ENCODE peak calls at places on chromosomes 2 and 18, in four cellular contexts. L is A549, A is GM12878, R is K562. T is an unnamed sample.

GRCh38 chr18:67973916-67974315 is 457.4 kb upstream of the DSEL start:
- DNase-seq in L (no peak), R (no peak), A (no peak), T (no peak)

GRCh38 chr2:118983133-118983532 is 41.1 kb downstream of the MARCO start:
- DNase-seq in A (no peak), L (no peak), R (no peak), T (no peak)

GRCh38 chr18:60554961-60555360 is 182.4 kb upstream of the MC4R start:
- DNase-seq in L (no peak), A (no peak), R (no peak), T (no peak)

GRCh38 chr2:28635251-28635650 is 116.4 kb upstream of the PPP1CB start:
- DNase-seq in R (no peak), L (no peak), A (no peak), T (peak)

GRCh38 chr2:29910465-29910864 is 10.9 kb downstream of the ALK start:
- DNase-seq in L (no peak), R (no peak), A (no peak), T (no peak)

GRCh38 chr2:218878941-218879761 is 1.5 kb upstream of the WNT10A start:
- DNase-seq in R (no peak), A (no peak), L (no peak), T (no peak)

GRCh38 chr2:8169443-8169842 is 512.4 kb upstream of the ID2 start:
- DNase-seq in A (no peak), R (no peak), L (no peak), T (peak)

GRCh38 chr2:109322111-109322510 is 193.1 kb downstream of the SH3RF3 start:
- DNase-seq in L (no peak), R (no peak), A (no peak), T (peak)

GRCh38 chr2:169828141-169828811 is 1.0 kb downstream of the UBR3 start:
- DNase-seq in L (no peak), R (peak), A (peak), T (peak)

GRCh38 chr18:36127866-36128845 is 984 bp downstream of the SLC39A6 start:
- DNase-seq in R (peak), A (no peak), L (no peak), T (peak)

GRCh38 chr2:224029876-224030275 is 9.2 kb downstream of the SERPINE2 start:
- DNase-seq in R (no peak), A (no peak), L (no peak), T (no peak)

GRCh38 chr2:225340923-225341322 is 58.6 kb upstream of the NYAP2 start:
- DNase-seq in A (no peak), R (no peak), L (no peak), T (no peak)

GRCh38 chr2:65076345-65076710 is 20.1 kb downstream of the CEP68 start:
- DNase-seq in A (no peak), L (no peak), R (no peak), T (peak)

GRCh38 chr2:237736783-237737182 is 61.8 kb upstream of the RBM44 start:
- DNase-seq in A (no peak), R (no peak), L (no peak), T (no peak)

GRCh38 chr2:213475433-213475832 is 191.2 kb downstream of the SPAG16 start:
- DNase-seq in R (no peak), A (no peak), L (no peak), T (no peak)

GRCh38 chr2:20145497-20146193 is 79.3 kb downstream of the SDC1 start:
- DNase-seq in R (peak), L (no peak), A (peak), T (no peak)

GRCh38 chr2:222709191-222709891 is 37.9 kb downstream of the MOGAT1 start:
- DNase-seq in L (peak), R (peak), A (no peak), T (peak)

GRCh38 chr2:127000937-127001336 is 102.2 kb downstream of the TEX51 start:
- DNase-seq in A (peak), R (no peak), L (no peak), T (no peak)

GRCh38 chr18:44742741-44743311 is 62.1 kb downstream of the SETBP1 start:
- DNase-seq in R (no peak), A (no peak), L (no peak), T (no peak)

GRCh38 chr2:227717687-227718567 is at the start of gene SLC19A3:
- DNase-seq in L (peak), A (no peak), R (peak), T (peak)

GRCh38 chr2:12764075-12764722 is 47.5 kb downstream of the TRIB2 start:
- DNase-seq in L (no peak), A (no peak), R (no peak), T (peak)

GRCh38 chr2:12766421-12766879 is 49.7 kb downstream of the TRIB2 start:
- DNase-seq in A (no peak), R (no peak), L (no peak), T (no peak)

GRCh38 chr2:86045541-86045940 is 60.1 kb downstream of the POLR1A start:
- DNase-seq in R (no peak), A (no peak), L (no peak), T (peak)

DNA sequence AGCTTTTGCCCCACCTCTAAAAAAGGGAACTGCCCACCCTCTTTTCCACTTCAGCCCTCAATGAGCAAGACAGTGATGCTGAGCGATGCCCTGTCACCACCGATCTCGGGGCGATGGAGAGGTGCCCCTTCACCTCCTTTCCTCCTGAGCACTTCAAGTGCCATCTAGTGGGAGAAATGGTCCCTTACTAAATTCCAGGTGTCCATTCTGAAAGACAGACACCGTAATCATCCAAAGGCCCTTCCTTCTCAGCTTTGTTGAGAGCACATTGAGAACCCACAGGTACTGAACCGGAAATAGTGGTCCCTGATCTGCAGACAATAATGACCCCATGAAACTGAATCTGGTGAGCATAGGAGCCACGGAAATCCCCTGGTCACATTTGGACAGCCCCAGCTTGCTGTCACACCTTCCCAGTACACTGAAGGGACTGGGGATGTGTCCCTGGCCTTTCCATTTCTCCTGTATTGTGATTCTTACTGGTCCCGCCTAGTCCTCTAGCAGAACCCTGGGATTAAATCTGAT is 38.5 kb downstream of the KCTD18 start:
- DNase-seq in L (peak), A (peak), R (no peak), T (peak)
- H3K4me2 ChIP-seq in L (no peak), A (peak), R (no peak), T (no peak)

GRCh38 chr2:71454221-71455010 is 1.1 kb downstream of the DYSF start:
- DNase-seq in L (no peak), A (no peak), R (peak), T (no peak)
- H3K4me3 ChIP-seq in L (no peak), A (no peak), R (peak), T (peak)

GRCh38 chr2:172357442-172357841 is 69.9 kb upstream of the ITGA6 start:
- DNase-seq in R (no peak), A (no peak), L (no peak), T (no peak)

GRCh38 chr2:172364261-172364660 is 63.1 kb upstream of the ITGA6 start:
- DNase-seq in A (no peak), L (no peak), R (no peak), T (no peak)

GRCh38 chr2:172358784-172359556 is 68.4 kb upstream of the ITGA6 start:
- DNase-seq in R (no peak), L (no peak), A (no peak), T (no peak)

GRCh38 chr2:172361360-172361759 is 66.0 kb upstream of the ITGA6 start:
- DNase-seq in R (no peak), L (no peak), A (no peak), T (no peak)
- TF ChIP-seq MYC in R (no peak), L (no peak), A (no peak), T (no peak)

GRCh38 chr18:56873441-56874140 is 222.4 kb downstream of the WDR7 start:
- DNase-seq in A (no peak), L (no peak), R (no peak), T (peak)
- H3K4me2 ChIP-seq in A (no peak), L (no peak), R (no peak), T (peak)

DNA sequence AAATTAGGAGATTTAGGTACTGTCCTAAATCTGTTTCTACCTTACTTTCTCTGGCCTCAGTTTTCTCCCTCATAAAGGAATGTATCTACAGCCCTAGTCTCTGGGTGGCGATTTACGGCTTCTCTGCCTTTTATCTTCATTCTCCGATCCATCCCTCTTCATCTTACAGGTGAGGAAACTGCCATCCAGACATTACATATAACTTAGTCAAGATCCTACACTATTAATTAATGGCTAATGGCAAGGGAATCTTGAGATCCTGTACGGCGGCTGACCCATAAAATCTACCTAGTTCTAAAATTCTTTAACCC is 386 bp upstream of the YIPF4 start:
- DNase-seq in L (no peak), A (no peak), R (no peak), T (no peak)
- H3K4me3 ChIP-seq in L (peak), A (peak), R (peak), T (peak)

GRCh38 chr2:9807555-9808305 is 35.5 kb upstream of the TAF1B start:
- DNase-seq in R (no peak), L (no peak), A (no peak), T (no peak)

GRCh38 chr2:9807056-9807455 is 36.2 kb upstream of the TAF1B start:
- DNase-seq in L (no peak), R (no peak), A (no peak), T (no peak)

GRCh38 chr2:9806298-9806610 is 37.0 kb upstream of the TAF1B start:
- DNase-seq in R (no peak), L (no peak), A (no peak), T (no peak)

GRCh38 chr2:9805435-9806297 is 37.6 kb upstream of the TAF1B start:
- DNase-seq in L (no peak), A (no peak), R (no peak), T (no peak)

DNA sequence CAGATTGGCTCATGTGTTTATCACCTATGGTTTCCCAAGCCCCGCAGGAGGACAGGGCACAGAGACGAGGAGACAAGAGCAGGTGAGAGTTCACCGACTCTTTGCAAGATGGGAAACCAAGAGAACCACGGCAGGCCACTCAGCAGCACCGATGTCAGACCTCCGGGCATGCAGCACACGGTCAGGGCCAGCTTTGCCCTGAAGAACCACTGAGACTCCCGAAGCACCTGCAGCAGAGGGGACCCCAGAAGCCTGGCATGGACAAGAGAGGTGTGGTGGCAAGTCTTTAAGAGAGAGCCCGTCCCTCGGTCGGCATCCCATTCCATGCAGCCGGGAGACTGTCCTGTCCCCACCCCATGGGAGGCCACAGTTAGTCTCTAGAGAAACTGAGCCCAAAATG is 36.6 kb upstream of the TAF1B start:
- DNase-seq in R (no peak), A (no peak), L (no peak), T (no peak)
- TF ChIP-seq MYC in R (no peak), A (no peak), L (no peak), T (no peak)